ENCODE peak calls at places on chromosomes 6 and 20, in seven cellular contexts. One of them, this sample, is unnamed.

GRCh38 chr6:136063095-136063494 is 187.0 kb downstream of the MTFR2 start:
- DNase-seq in uterus: no peak
- DNase-seq in body of pancreas: no peak
- DNase-seq in A549: no peak
- DNase-seq in suprapubic skin: no peak
- DNase-seq in HepG2: no peak
- DNase-seq in IMR-90: peak; percentile 70
- DNase-seq in this sample: no peak

GRCh38 chr6:164344801-164345291 is 930.3 kb downstream of the QKI start:
- DNase-seq in HepG2: no peak
- DNase-seq in A549: no peak
- DNase-seq in body of pancreas: no peak
- DNase-seq in uterus: no peak
- DNase-seq in IMR-90: no peak
- DNase-seq in suprapubic skin: no peak
- DNase-seq in this sample: no peak

GRCh38 chr6:2630362-2630761 is 120.4 kb downstream of the MYLK4 start:
- DNase-seq in suprapubic skin: no peak
- DNase-seq in uterus: no peak
- DNase-seq in IMR-90: peak; percentile 99
- DNase-seq in A549: peak; percentile 64
- DNase-seq in HepG2: peak; percentile 79
- DNase-seq in body of pancreas: peak; percentile 25
- DNase-seq in this sample: peak; percentile 47

GRCh38 chr20:4819901-4820300 is 98.2 kb downstream of the PRND start:
- DNase-seq in body of pancreas: no peak
- DNase-seq in HepG2: no peak
- DNase-seq in uterus: no peak
- DNase-seq in suprapubic skin: no peak
- DNase-seq in A549: no peak
- DNase-seq in IMR-90: no peak
- DNase-seq in this sample: no peak

GRCh38 chr20:3911956-3912355 is 22.8 kb downstream of the PANK2 start:
- DNase-seq in HepG2: no peak
- DNase-seq in IMR-90: no peak
- DNase-seq in suprapubic skin: no peak
- DNase-seq in body of pancreas: no peak
- DNase-seq in A549: no peak
- DNase-seq in uterus: no peak
- DNase-seq in this sample: no peak

GRCh38 chr6:83429857-83430605 is 820 bp downstream of the ME1 start:
- DNase-seq in body of pancreas: peak; percentile 44
- DNase-seq in uterus: no peak
- DNase-seq in IMR-90: peak; percentile 40
- DNase-seq in suprapubic skin: no peak
- DNase-seq in A549: no peak
- DNase-seq in HepG2: no peak
- DNase-seq in this sample: peak; percentile 31

GRCh38 chr6:101770116-101770515 is 376.6 kb downstream of the GRIK2 start:
- DNase-seq in uterus: no peak
- DNase-seq in HepG2: no peak
- DNase-seq in IMR-90: no peak
- DNase-seq in suprapubic skin: no peak
- DNase-seq in body of pancreas: no peak
- DNase-seq in A549: no peak
- DNase-seq in this sample: no peak

GRCh38 chr20:47724398-47724797 is 60.9 kb downstream of the SULF2 start:
- DNase-seq in IMR-90: no peak
- DNase-seq in body of pancreas: no peak
- DNase-seq in A549: no peak
- DNase-seq in HepG2: no peak
- DNase-seq in uterus: no peak
- DNase-seq in suprapubic skin: no peak
- DNase-seq in this sample: no peak

GRCh38 chr6:116016846-116017545 is 43.7 kb downstream of the FRK start:
- DNase-seq in body of pancreas: no peak
- DNase-seq in A549: no peak
- DNase-seq in uterus: no peak
- DNase-seq in IMR-90: peak; percentile 55
- DNase-seq in HepG2: peak; percentile 56
- DNase-seq in suprapubic skin: no peak
- DNase-seq in this sample: no peak

GRCh38 chr6:34414999-34415858 is 10.6 kb downstream of the RPS10 start:
- DNase-seq in body of pancreas: peak; percentile 79
- DNase-seq in A549: no peak
- DNase-seq in IMR-90: peak; percentile 65
- DNase-seq in HepG2: peak; percentile 99
- DNase-seq in uterus: peak; percentile 63
- DNase-seq in suprapubic skin: peak; percentile 69
- DNase-seq in this sample: peak; percentile 57

GRCh38 chr20:50192364-50193168 is 1.9 kb downstream of the CEBPB start:
- DNase-seq in A549: peak; percentile 87
- DNase-seq in uterus: peak; percentile 92
- DNase-seq in IMR-90: peak; percentile 89
- DNase-seq in suprapubic skin: peak; percentile 91
- DNase-seq in HepG2: peak; percentile 92
- DNase-seq in body of pancreas: peak; percentile 92
- DNase-seq in this sample: peak; percentile 85

GRCh38 chr20:30488941-30489601 is 768.4 kb upstream of the DEFB115 start:
- DNase-seq in uterus: no peak
- DNase-seq in body of pancreas: no peak
- DNase-seq in suprapubic skin: no peak
- DNase-seq in IMR-90: no peak
- DNase-seq in A549: no peak
- DNase-seq in HepG2: no peak
- DNase-seq in this sample: no peak
- H3K9me3 ChIP-seq in uterus: peaks cover 3% of the 10 kb centered on the region
- H3K9me3 ChIP-seq in body of pancreas: no peaks in the 10 kb centered on the region
- H3K9me3 ChIP-seq in suprapubic skin: no peaks in the 10 kb centered on the region
- H3K9me3 ChIP-seq in IMR-90: peaks cover 30% of the 10 kb centered on the region
- H3K9me3 ChIP-seq in A549: peaks cover 4% of the 10 kb centered on the region
- H3K9me3 ChIP-seq in HepG2: peaks cover 72% of the 10 kb centered on the region
- H3K9me3 ChIP-seq in this sample: peaks cover 9% of the 10 kb centered on the region

GRCh38 chr20:63955846-63956663 is at the start of gene UCKL1:
- DNase-seq in IMR-90: peak; percentile 91
- DNase-seq in HepG2: peak; percentile 91
- DNase-seq in body of pancreas: peak; percentile 94
- DNase-seq in suprapubic skin: peak; percentile 95
- DNase-seq in A549: peak; percentile 81
- DNase-seq in uterus: peak; percentile 93
- DNase-seq in this sample: peak; percentile 93
- TF ChIP-seq POLR2A in IMR-90: peak; percentile 33
- TF ChIP-seq POLR2A in HepG2: no peak
- TF ChIP-seq POLR2A in body of pancreas: peak; percentile 78
- TF ChIP-seq POLR2A in suprapubic skin: peak; percentile 56
- TF ChIP-seq POLR2A in A549: peak; percentile 82
- TF ChIP-seq POLR2A in uterus: peak; percentile 83
- TF ChIP-seq POLR2A in this sample: peak; percentile 67

DNA sequence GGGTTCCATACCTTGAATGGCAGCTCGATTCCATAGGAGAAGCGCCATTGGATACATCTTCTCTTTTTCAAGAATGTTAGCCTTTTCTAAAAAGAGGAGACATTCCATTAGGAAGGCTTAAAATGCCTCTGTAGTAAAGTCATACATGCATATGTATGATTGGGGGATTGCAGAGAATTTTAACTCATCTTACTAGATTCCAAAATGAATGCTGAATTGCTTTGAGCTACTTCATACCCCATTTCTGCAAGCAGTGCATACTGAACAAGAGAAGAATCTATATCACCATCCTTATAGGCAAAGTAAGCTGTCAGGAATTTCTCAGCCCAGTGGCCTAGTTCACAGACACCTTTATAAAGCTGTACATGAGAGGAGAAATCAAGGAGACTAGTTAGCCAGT is 80.3 kb downstream of the NDUFAF5 start:
- DNase-seq in A549: no peak
- DNase-seq in uterus: no peak
- DNase-seq in body of pancreas: no peak
- DNase-seq in HepG2: no peak
- DNase-seq in IMR-90: no peak
- DNase-seq in suprapubic skin: no peak
- DNase-seq in this sample: no peak
- H3K27ac ChIP-seq in A549: no peak overlapping the region
- H3K27ac ChIP-seq in uterus: peak overlapping the region; percentile 83
- H3K27ac ChIP-seq in body of pancreas: no peak overlapping the region
- H3K27ac ChIP-seq in HepG2: no peak overlapping the region
- H3K27ac ChIP-seq in IMR-90: no peak overlapping the region
- H3K27ac ChIP-seq in suprapubic skin: no peak overlapping the region
- H3K27ac ChIP-seq in this sample: no peak overlapping the region

GRCh38 chr6:169411296-169411695 is 157.7 kb upstream of the THBS2 start:
- DNase-seq in HepG2: no peak
- DNase-seq in uterus: no peak
- DNase-seq in body of pancreas: no peak
- DNase-seq in suprapubic skin: no peak
- DNase-seq in IMR-90: no peak
- DNase-seq in A549: no peak
- DNase-seq in this sample: no peak
- H3K9me3 ChIP-seq in HepG2: peaks cover 32% of the 10 kb centered on the region
- H3K9me3 ChIP-seq in uterus: peaks cover 8% of the 10 kb centered on the region
- H3K9me3 ChIP-seq in body of pancreas: no peaks in the 10 kb centered on the region
- H3K9me3 ChIP-seq in suprapubic skin: peaks cover 6% of the 10 kb centered on the region
- H3K9me3 ChIP-seq in IMR-90: peaks cover 10% of the 10 kb centered on the region
- H3K9me3 ChIP-seq in A549: peaks cover 13% of the 10 kb centered on the region
- H3K9me3 ChIP-seq in this sample: no peaks in the 10 kb centered on the region

DNA sequence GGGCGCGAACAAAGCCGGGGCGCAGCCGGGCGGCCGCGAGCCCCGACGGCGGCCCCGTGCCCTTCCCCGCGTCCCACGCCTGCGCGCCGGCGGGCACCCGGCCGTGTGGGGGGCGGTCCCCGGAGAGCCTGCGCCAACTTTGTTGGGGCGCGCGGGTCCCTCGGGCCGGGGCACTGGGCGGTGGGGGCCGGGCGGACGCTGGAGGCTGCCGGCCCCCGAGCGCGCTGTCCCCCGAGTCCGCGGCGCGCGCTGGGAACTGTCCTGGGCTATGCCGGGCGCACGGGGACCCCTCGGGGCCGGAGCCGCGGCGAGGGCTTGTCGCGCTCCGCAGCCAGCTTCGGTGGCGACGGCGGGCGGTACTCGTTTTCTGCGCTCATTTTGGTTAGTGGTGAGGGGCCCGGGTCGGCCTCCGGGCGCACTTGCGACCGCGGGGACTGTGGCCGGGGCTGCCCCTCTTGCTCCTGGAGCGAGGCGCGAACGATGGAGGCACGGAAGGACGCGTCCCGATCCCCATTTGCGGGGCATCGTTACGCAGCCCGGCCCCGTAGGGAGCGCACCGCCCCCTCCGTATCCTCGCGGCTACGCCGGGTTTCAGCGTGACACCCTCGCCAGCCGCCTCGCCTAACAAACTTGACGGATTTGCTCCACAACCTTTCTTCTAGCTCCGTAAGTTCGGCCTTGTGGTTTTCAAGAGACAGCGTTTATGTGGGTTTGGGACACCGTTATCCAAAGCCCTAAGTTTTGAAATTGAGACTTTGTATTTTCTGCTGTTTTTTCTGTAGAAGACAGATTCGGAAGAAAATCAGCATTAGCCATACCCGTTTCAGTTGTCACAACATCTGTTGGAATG is 632 bp downstream of the SS18L1 start:
- DNase-seq in A549: peak; percentile 68
- DNase-seq in body of pancreas: peak; percentile 66
- DNase-seq in uterus: peak; percentile 40
- DNase-seq in HepG2: peak; percentile 42
- DNase-seq in suprapubic skin: no peak
- DNase-seq in IMR-90: peak; percentile 60
- DNase-seq in this sample: peak; percentile 73
- TF ChIP-seq POLR2A in A549: no peak
- TF ChIP-seq POLR2A in body of pancreas: peak; percentile 33
- TF ChIP-seq POLR2A in uterus: peak; percentile 25
- TF ChIP-seq POLR2A in HepG2: no peak
- TF ChIP-seq POLR2A in suprapubic skin: no peak
- TF ChIP-seq POLR2A in IMR-90: no peak
- TF ChIP-seq POLR2A in this sample: no peak

DNA sequence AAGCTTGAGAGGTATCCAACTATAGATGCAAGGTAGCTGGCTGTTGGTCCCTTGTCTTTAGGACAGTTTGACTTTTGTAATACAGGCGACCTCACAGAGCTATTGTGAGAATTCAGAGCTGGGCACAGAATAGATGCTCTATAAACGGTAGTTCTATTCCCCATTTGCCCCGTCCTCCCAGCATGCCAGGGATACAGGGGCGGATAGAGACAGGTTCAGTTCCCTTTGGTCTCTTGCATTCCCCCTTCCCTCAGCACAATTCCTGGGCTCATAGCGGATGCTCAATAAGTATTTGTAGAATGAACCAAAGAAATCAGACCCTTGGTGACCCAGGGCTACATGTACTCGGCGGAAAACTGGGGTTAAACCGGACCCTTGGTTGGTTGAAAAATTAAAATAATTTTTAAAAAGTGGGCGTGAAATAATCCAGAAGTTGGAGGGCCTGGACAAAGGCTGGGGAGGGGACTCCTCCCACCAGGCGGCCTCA is 707 bp upstream of the TOP1 start:
- DNase-seq in uterus: no peak
- DNase-seq in body of pancreas: no peak
- DNase-seq in IMR-90: no peak
- DNase-seq in HepG2: no peak
- DNase-seq in suprapubic skin: no peak
- DNase-seq in A549: no peak
- DNase-seq in this sample: peak; percentile 30
- H3K27ac ChIP-seq in uterus: peak overlapping the region; percentile 51
- H3K27ac ChIP-seq in body of pancreas: peak overlapping the region; percentile 92
- H3K27ac ChIP-seq in IMR-90: no peak overlapping the region
- H3K27ac ChIP-seq in HepG2: peak overlapping the region; percentile 39
- H3K27ac ChIP-seq in suprapubic skin: peak overlapping the region; percentile 92
- H3K27ac ChIP-seq in A549: peak overlapping the region; percentile 91
- H3K27ac ChIP-seq in this sample: peak overlapping the region; percentile 37

GRCh38 chr6:168541307-168541706 is 100.3 kb downstream of the SMOC2 start:
- DNase-seq in suprapubic skin: no peak
- DNase-seq in HepG2: no peak
- DNase-seq in uterus: no peak
- DNase-seq in IMR-90: no peak
- DNase-seq in A549: no peak
- DNase-seq in body of pancreas: no peak
- DNase-seq in this sample: no peak
- H3K9me3 ChIP-seq in suprapubic skin: no peaks in the 10 kb centered on the region
- H3K9me3 ChIP-seq in HepG2: no peaks in the 10 kb centered on the region
- H3K9me3 ChIP-seq in uterus: no peaks in the 10 kb centered on the region
- H3K9me3 ChIP-seq in IMR-90: peaks cover 48% of the 10 kb centered on the region
- H3K9me3 ChIP-seq in A549: no peaks in the 10 kb centered on the region
- H3K9me3 ChIP-seq in body of pancreas: no peaks in the 10 kb centered on the region
- H3K9me3 ChIP-seq in this sample: no peaks in the 10 kb centered on the region

This sample was measured in ovary.